ENCODE peak calls at places on chromosome 11, in seven cellular contexts. U is anterior cingulate cortex, R is BJ, Y is C1 segment of cervical spinal cord, D is GM20000, K is K562, B is amniotic stem cell. O is an unnamed sample.

GRCh38 chr11:106446961-106447360 is 369.5 kb downstream of the AASDHPPT start:
- DNase-seq in D (no peak), R (no peak), Y (no peak), B (no peak), U (no peak), K (no peak), O (no peak)

GRCh38 chr11:13114566-13115465 is 105.7 kb downstream of the RASSF10 start:
- DNase-seq in Y (peak), B (no peak), K (peak), U (no peak), R (no peak), D (peak), O (no peak)

GRCh38 chr11:64874841-64875240 is 3.6 kb downstream of the EHD1 start:
- DNase-seq in B (no peak), U (no peak), D (no peak), Y (no peak), R (no peak), K (no peak), O (no peak)

GRCh38 chr11:77183421-77183984 is 55.5 kb downstream of the MYO7A start:
- DNase-seq in B (no peak), K (no peak), R (no peak), Y (peak), U (no peak), D (no peak), O (no peak)

GRCh38 chr11:47571012-47571729 is 5.8 kb downstream of the PTPMT1 start:
- DNase-seq in D (no peak), Y (no peak), R (no peak), K (peak), B (no peak), U (no peak), O (no peak)

GRCh38 chr11:113593698-113594308 is 112.3 kb downstream of the TMPRSS5 start:
- DNase-seq in B (no peak), R (no peak), D (peak), U (no peak), K (peak), Y (no peak), O (no peak)

GRCh38 chr11:122850076-122850631 is 11.9 kb downstream of the CRTAM start:
- DNase-seq in B (peak), U (no peak), K (no peak), D (no peak), Y (no peak), R (no peak), O (peak)

GRCh38 chr11:69357458-69358397 is 63.8 kb downstream of the MYEOV start:
- DNase-seq in B (no peak), K (no peak), R (no peak), U (no peak), Y (no peak), D (no peak), O (no peak)

GRCh38 chr11:23280088-23280487 is 419.8 kb upstream of the CCDC179 start:
- DNase-seq in D (no peak), K (no peak), R (no peak), Y (no peak), B (no peak), U (no peak), O (no peak)

GRCh38 chr11:416757-417621 is 2.2 kb upstream of the SIGIRR start:
- DNase-seq in B (no peak), D (peak), U (no peak), K (no peak), Y (no peak), R (no peak), O (no peak)

GRCh38 chr11:71248251-71248570 is 4.2 kb downstream of the SHANK2 start:
- DNase-seq in R (no peak), D (no peak), Y (no peak), U (no peak), K (no peak), B (no peak), O (no peak)

GRCh38 chr11:102886999-102887398 is 12.2 kb upstream of the MMP12 start:
- DNase-seq in D (no peak), U (no peak), B (no peak), K (no peak), Y (no peak), R (no peak), O (no peak)

GRCh38 chr11:73259406-73260126 is 12.6 kb upstream of the P2RY6 start:
- DNase-seq in Y (no peak), D (no peak), U (no peak), K (no peak), B (no peak), R (no peak), O (no peak)

GRCh38 chr11:86046111-86046510 is 22.8 kb downstream of the PICALM start:
- DNase-seq in B (no peak), R (no peak), Y (no peak), K (no peak), U (no peak), D (no peak), O (no peak)